ENCODE peak calls at places on chromosomes 1 and 21, in eight cellular contexts. U is stomach; F is GM12878; A is mammary epithelial cell; T is heart right ventricle; M is CD4-positive, alpha-beta T cell; N is fibroblast of lung; E is A549. I is an unnamed sample.

GRCh38 chr1:59819566-59820438 is 5.1 kb downstream of the HOOK1 start:
- DNase-seq in N (no peak), M (no peak), E (no peak), A (no peak), F (no peak), T (no peak), U (no peak), I (no peak)

GRCh38 chr1:73065585-73065984 is 783.2 kb upstream of the NEGR1 start:
- DNase-seq in A (no peak), T (no peak), N (no peak), E (no peak), M (no peak), F (no peak), U (no peak), I (no peak)

GRCh38 chr1:164774413-164774812 is 215.4 kb downstream of the PBX1 start:
- DNase-seq in M (no peak), T (no peak), A (no peak), U (no peak), N (no peak), F (no peak), E (no peak), I (no peak)

GRCh38 chr1:61808968-61809367 is 66.7 kb downstream of the PATJ start:
- DNase-seq in M (no peak), F (no peak), T (no peak), E (no peak), U (no peak), N (peak; percentile 64), A (no peak), I (no peak)

GRCh38 chr1:181936768-181937581 is 124.5 kb downstream of the ZNF648 start:
- DNase-seq in U (peak; percentile 57), M (peak; percentile 6), F (peak; percentile 86), T (peak; percentile 15), N (peak; percentile 10), E (peak; percentile 64), A (peak; percentile 63), I (no peak)

GRCh38 chr1:23593042-23593521 is 33.8 kb upstream of the ID3 start:
- DNase-seq in U (no peak), A (peak; percentile 95), N (no peak), M (no peak), F (no peak), E (peak; percentile 53), T (no peak), I (no peak)

GRCh38 chr1:2554621-2555387 is 1.4 kb upstream of the TNFRSF14 start:
- DNase-seq in E (no peak), F (no peak), T (peak; percentile 55), U (no peak), M (no peak), A (no peak), N (no peak), I (no peak)

GRCh38 chr21:34615487-34615814 is 538 bp upstream of the RCAN1 start:
- DNase-seq in N (no peak), F (no peak), T (no peak), E (no peak), U (no peak), M (no peak), A (no peak), I (no peak)

GRCh38 chr1:154902920-154903566 is 33.0 kb upstream of the KCNN3 start:
- DNase-seq in U (no peak), N (no peak), E (no peak), A (no peak), F (no peak), T (no peak), M (no peak), I (no peak)

GRCh38 chr1:11654571-11655262 is at the start of gene FBXO44:
- DNase-seq in N (no peak), T (peak; percentile 34), E (no peak), A (peak; percentile 60), F (no peak), M (peak; percentile 44), U (peak; percentile 80), I (no peak)

GRCh38 chr1:221487781-221488520 is 253.9 kb downstream of the DUSP10 start:
- DNase-seq in E (peak; percentile 74), M (no peak), F (no peak), N (peak; percentile 89), T (no peak), U (no peak), A (peak; percentile 79), I (no peak)

GRCh38 chr1:59006309-59006698 is 222.5 kb upstream of the JUN start:
- DNase-seq in T (no peak), F (no peak), E (no peak), U (no peak), A (peak; percentile 19), N (no peak), M (no peak), I (no peak)

GRCh38 chr1:202405928-202406327 is 57.4 kb downstream of the PPP1R12B start:
- DNase-seq in E (no peak), F (no peak), N (no peak), M (no peak), T (no peak), U (no peak), A (no peak), I (no peak)

GRCh38 chr1:230265200-230266115 is 160.7 kb downstream of the PGBD5 start:
- DNase-seq in N (no peak), A (no peak), E (no peak), F (no peak), M (no peak), T (no peak), U (no peak), I (no peak)

DNA sequence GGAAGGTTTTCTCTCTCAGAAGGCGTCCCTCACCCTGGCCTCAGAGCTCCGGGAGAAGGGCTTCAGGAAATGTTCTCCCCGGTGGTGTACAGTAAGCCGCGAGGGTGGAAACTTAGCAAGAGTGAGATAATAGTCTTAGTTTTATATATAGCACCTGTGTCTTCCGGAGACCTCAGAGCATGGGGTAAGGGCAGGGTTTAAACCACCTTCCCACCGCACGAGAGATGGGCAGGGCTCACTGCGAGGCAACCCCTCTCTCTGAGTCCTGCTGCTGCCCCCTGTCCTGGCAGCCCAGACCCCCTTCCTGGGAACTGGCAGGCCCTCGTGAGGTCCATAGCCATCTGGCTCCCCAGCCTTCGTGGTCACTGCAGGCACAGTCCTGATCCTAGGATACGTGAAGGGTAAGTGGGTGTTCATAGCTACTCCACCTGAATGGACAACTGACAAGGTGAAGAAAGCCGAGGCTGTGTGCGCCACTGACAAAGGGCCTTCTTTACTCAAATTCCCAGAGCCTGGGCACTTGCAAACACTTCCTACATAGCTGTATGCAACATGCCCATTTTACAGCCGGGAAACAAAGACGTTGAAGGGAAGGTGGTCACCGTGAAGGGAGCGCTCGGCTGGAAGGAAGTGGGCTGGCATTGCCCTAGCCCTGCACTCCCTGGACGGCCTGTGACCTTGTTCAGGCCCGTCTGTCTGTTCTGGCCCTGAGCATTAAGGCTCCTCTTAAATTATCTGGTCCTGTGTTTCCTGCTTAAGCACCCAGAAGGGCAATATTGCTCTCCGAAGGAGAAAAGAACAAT is 26.9 kb downstream of the ITPKB start:
- DNase-seq in M (peak; percentile 28), T (no peak), E (no peak), F (no peak), U (no peak), A (no peak), N (no peak), I (no peak)
- H3K27ac ChIP-seq in M (peak overlapping the region; percentile 74), T (peak overlapping the region; percentile 68), E (no peak overlapping the region), F (peak overlapping the region; percentile 43), U (peak overlapping the region; percentile 44), A (no peak overlapping the region), N (no peak overlapping the region), I (no peak overlapping the region)

DNA sequence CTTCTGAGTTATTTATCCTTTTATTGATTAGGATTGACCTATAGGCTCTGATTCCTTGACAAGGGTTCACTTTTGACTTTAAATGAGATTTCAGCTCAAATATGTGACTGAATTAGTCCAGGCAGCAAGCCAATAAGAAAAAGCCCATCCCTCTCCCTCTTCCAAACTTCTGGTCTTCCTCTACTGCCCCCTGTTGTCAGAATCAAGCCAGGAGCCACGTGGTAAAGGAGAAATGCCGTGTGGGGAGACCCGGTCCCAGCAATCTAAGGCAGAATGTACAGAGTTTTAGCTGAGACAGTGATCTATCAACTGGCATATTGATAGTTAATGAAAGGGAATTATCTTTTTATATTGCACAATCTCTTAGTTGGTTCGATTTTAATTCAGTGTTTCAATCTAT is 5.2 kb downstream of the ADAMTS5 start:
- DNase-seq in F (no peak), N (no peak), U (no peak), E (no peak), A (no peak), M (no peak), T (no peak), I (no peak)
- TF ChIP-seq CTCF in F (no peak), N (peak; percentile 29), U (no peak), E (no peak), A (peak; percentile 1), M (no peak), T (peak; percentile 21), I (no peak)

GRCh38 chr1:228851196-228851595 is 115.9 kb downstream of the RHOU start:
- DNase-seq in T (no peak), E (no peak), F (no peak), N (no peak), A (no peak), M (no peak), U (no peak), I (no peak)
- H3K27ac ChIP-seq in T (no peak overlapping the region), E (peak overlapping the region; percentile 88), F (no peak overlapping the region), N (no peak overlapping the region), A (no peak overlapping the region), M (no peak overlapping the region), U (no peak overlapping the region), I (no peak overlapping the region)

GRCh38 chr1:200180821-200181220 is 153.3 kb downstream of the NR5A2 start:
- DNase-seq in M (no peak), U (no peak), N (peak; percentile 66), T (peak; percentile 7), A (peak; percentile 12), E (peak; percentile 78), F (no peak), I (no peak)
- TF ChIP-seq CTCF in M (no peak), U (no peak), N (peak; percentile 4), T (no peak), A (no peak), E (peak; percentile 49), F (no peak), I (no peak)